ENCODE peak calls at places on chromosome 21, in ten cellular contexts. M is type B pancreatic cell, N is heart left ventricle, S is heart right ventricle, P is omental fat pad, H is IMR-90, D is pancreas, A is lower leg skin, J is HCT116, Y is prostate gland. L is an unnamed sample.

GRCh38 chr21:27713159-27714109 is 746.5 kb upstream of the ADAMTS5 start:
- DNase-seq in M (no peak), N (no peak), S (no peak), P (no peak), H (no peak), D (no peak), A (no peak), J (no peak), Y (peak), L (no peak)

GRCh38 chr21:37266515-37267221 is 466 bp downstream of the VPS26C start:
- DNase-seq in M (peak), N (peak), S (no peak), P (no peak), H (peak), D (peak), A (no peak), J (no peak), Y (no peak), L (no peak)

GRCh38 chr21:34924767-34925425 is 124.2 kb downstream of the RUNX1 start:
- DNase-seq in M (no peak), N (no peak), S (no peak), P (no peak), H (no peak), D (no peak), A (no peak), J (no peak), Y (no peak), L (no peak)

GRCh38 chr21:14275806-14276205 is 59.8 kb downstream of the RBM11 start:
- DNase-seq in M (no peak), N (no peak), S (no peak), P (no peak), H (no peak), D (no peak), A (no peak), J (no peak), Y (no peak), L (no peak)

GRCh38 chr21:25296239-25296638 is 311.0 kb downstream of the MRPL39 start:
- DNase-seq in M (no peak), N (no peak), S (no peak), P (no peak), H (no peak), D (no peak), A (no peak), J (no peak), Y (no peak), L (no peak)

GRCh38 chr21:38804617-38805281 is 980 bp upstream of the ETS2 start:
- DNase-seq in M (no peak), N (peak), S (peak), P (no peak), H (peak), D (peak), A (peak), J (peak), Y (peak), L (no peak)

GRCh38 chr21:27104749-27105439 is 138.0 kb upstream of the ADAMTS5 start:
- DNase-seq in M (no peak), N (no peak), S (no peak), P (no peak), H (peak), D (no peak), A (no peak), J (no peak), Y (no peak), L (no peak)

GRCh38 chr21:26918318-26919065 is 48.4 kb downstream of the ADAMTS5 start:
- DNase-seq in M (no peak), N (no peak), S (no peak), P (no peak), H (peak), D (no peak), A (no peak), J (no peak), Y (no peak), L (no peak)

GRCh38 chr21:43196789-43197188 is 28.0 kb downstream of the CRYAA start:
- DNase-seq in M (peak), N (no peak), S (no peak), P (no peak), H (no peak), D (no peak), A (peak), J (no peak), Y (peak), L (no peak)

GRCh38 chr21:38377165-38378093 is 120.6 kb downstream of the KCNJ15 start:
- DNase-seq in M (no peak), N (no peak), S (no peak), P (no peak), H (no peak), D (no peak), A (no peak), J (no peak), Y (no peak), L (no peak)

GRCh38 chr21:42755031-42755665 is 101.7 kb downstream of the PDE9A start:
- DNase-seq in M (no peak), N (peak), S (no peak), P (no peak), H (no peak), D (no peak), A (no peak), J (no peak), Y (no peak), L (no peak)

GRCh38 chr21:38306833-38307232 is 50.0 kb downstream of the KCNJ15 start:
- DNase-seq in M (no peak), N (no peak), S (no peak), P (no peak), H (peak), D (no peak), A (no peak), J (no peak), Y (no peak), L (no peak)

GRCh38 chr21:32468567-32469175 is 56.2 kb downstream of the EVA1C start:
- DNase-seq in M (no peak), N (no peak), S (no peak), P (no peak), H (no peak), D (no peak), A (peak), J (no peak), Y (no peak), L (no peak)

GRCh38 chr21:33112670-33113596 is 43.0 kb downstream of the OLIG1 start:
- DNase-seq in M (no peak), N (no peak), S (no peak), P (no peak), H (no peak), D (no peak), A (peak), J (no peak), Y (no peak), L (no peak)

GRCh38 chr21:43331962-43332458 is 94.9 kb downstream of the SIK1 start:
- DNase-seq in M (no peak), N (peak), S (peak), P (no peak), H (peak), D (no peak), A (no peak), J (no peak), Y (peak), L (no peak)

GRCh38 chr21:26795866-26796329 is 49.3 kb downstream of the ADAMTS1 start:
- DNase-seq in M (no peak), N (peak), S (peak), P (peak), H (peak), D (no peak), A (no peak), J (no peak), Y (peak), L (no peak)

GRCh38 chr21:27885296-27885711 is 918.4 kb upstream of the ADAMTS5 start:
- DNase-seq in M (no peak), N (peak), S (no peak), P (no peak), H (no peak), D (peak), A (no peak), J (no peak), Y (no peak), L (no peak)

GRCh38 chr21:27831177-27831576 is 864.3 kb upstream of the ADAMTS5 start:
- DNase-seq in M (no peak), N (no peak), S (no peak), P (no peak), H (no peak), D (no peak), A (no peak), J (no peak), Y (no peak), L (no peak)

GRCh38 chr21:37006521-37007291 is at the start of gene RIPPLY3:
- DNase-seq in M (no peak), N (no peak), S (no peak), P (no peak), H (no peak), D (no peak), A (peak), J (no peak), Y (no peak), L (no peak)

GRCh38 chr21:27372381-27372780 is 405.5 kb upstream of the ADAMTS5 start:
- DNase-seq in M (no peak), N (no peak), S (no peak), P (no peak), H (no peak), D (no peak), A (no peak), J (no peak), Y (no peak), L (no peak)

GRCh38 chr21:14243877-14244276 is 27.9 kb downstream of the RBM11 start:
- DNase-seq in M (no peak), N (no peak), S (no peak), P (no peak), H (no peak), D (no peak), A (no peak), J (no peak), Y (no peak), L (no peak)

GRCh38 chr21:36075171-36075570 is 5.3 kb downstream of the CBR1 start:
- DNase-seq in M (no peak), N (no peak), S (no peak), P (no peak), H (no peak), D (no peak), A (no peak), J (no peak), Y (peak), L (no peak)

GRCh38 chr21:14722841-14723483 is 176.8 kb upstream of the SAMSN1 start:
- DNase-seq in M (no peak), N (no peak), S (no peak), P (no peak), H (no peak), D (no peak), A (no peak), J (no peak), Y (no peak), L (no peak)

GRCh38 chr21:34305605-34306235 is 58.1 kb upstream of the KCNE2 start:
- DNase-seq in M (no peak), N (no peak), S (no peak), P (no peak), H (no peak), D (no peak), A (no peak), J (no peak), Y (no peak), L (no peak)

GRCh38 chr21:43012596-43012995 is 38.2 kb downstream of the PKNOX1 start:
- DNase-seq in M (no peak), N (no peak), S (no peak), P (no peak), H (peak), D (no peak), A (no peak), J (no peak), Y (no peak), L (no peak)

GRCh38 chr21:38569733-38570132 is 71.5 kb upstream of the ERG start:
- DNase-seq in M (no peak), N (no peak), S (no peak), P (no peak), H (no peak), D (no peak), A (no peak), J (no peak), Y (no peak), L (no peak)

GRCh38 chr21:31180256-31181088 is 142.2 kb upstream of the KRTAP19-8 start:
- DNase-seq in M (no peak), N (no peak), S (no peak), P (no peak), H (peak), D (no peak), A (no peak), J (peak), Y (no peak), L (no peak)

GRCh38 chr21:20253261-20253660 is 744.9 kb upstream of the NCAM2 start:
- DNase-seq in M (no peak), N (no peak), S (no peak), P (no peak), H (no peak), D (no peak), A (no peak), J (no peak), Y (no peak), L (no peak)

GRCh38 chr21:18478513-18478912 is 74.9 kb upstream of the TMPRSS15 start:
- DNase-seq in M (no peak), N (no peak), S (no peak), P (no peak), H (no peak), D (no peak), A (no peak), J (no peak), Y (no peak), L (no peak)

GRCh38 chr21:22120616-22121266 is 1122.5 kb downstream of the NCAM2 start:
- DNase-seq in M (no peak), N (no peak), S (no peak), P (no peak), H (no peak), D (no peak), A (no peak), J (no peak), Y (no peak), L (no peak)

GRCh38 chr21:19807231-19807630 is 1191.0 kb upstream of the NCAM2 start:
- DNase-seq in M (no peak), N (no peak), S (no peak), P (no peak), H (no peak), D (no peak), A (no peak), J (no peak), Y (no peak), L (no peak)

GRCh38 chr21:26167593-26167992 is 3.0 kb downstream of the APP start:
- DNase-seq in M (no peak), N (no peak), S (no peak), P (no peak), H (no peak), D (no peak), A (no peak), J (no peak), Y (no peak), L (no peak)

DNA sequence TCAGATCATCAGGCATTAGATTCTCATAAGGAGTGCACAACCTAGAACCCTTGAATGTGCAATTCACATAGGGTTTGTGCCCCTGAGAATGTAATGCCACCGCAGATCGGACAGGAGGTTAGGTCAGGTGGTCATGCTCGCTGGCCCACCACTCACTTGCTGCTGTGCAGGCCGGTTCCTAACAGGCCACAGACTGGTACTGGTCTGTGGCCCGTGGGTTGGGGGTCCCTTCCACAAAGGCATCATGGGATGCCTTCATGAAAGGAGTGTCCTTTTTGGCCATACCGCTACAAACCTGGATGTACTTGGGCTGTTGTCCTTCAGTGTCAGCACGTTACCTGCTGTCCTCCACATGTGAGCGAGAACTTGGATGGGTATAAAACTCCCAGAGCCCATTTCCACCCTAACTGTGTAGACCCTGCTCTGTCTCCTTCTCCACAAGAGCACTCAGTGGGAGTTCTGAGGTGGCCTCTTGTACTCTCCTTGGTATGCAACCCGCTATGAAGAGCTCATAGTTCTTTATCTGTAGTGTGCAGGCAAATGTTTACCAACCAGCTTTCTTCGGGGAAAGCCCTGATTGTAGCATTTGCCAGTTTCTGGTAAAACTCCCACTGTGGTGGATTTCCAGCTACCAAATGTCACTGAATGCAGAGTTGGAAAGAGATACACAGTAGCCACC is 41.7 kb upstream of the SLC19A1 start:
- DNase-seq in M (peak), N (no peak), S (no peak), P (peak), H (no peak), D (no peak), A (peak), J (no peak), Y (no peak), L (no peak)
- TF ChIP-seq CTCF in M (no peak), N (no peak), S (no peak), P (no peak), H (no peak), D (no peak), A (no peak), J (no peak), Y (no peak), L (no peak)

GRCh38 chr21:29233611-29234540 is 64.8 kb upstream of the BACH1 start:
- DNase-seq in M (no peak), N (no peak), S (no peak), P (no peak), H (no peak), D (no peak), A (no peak), J (no peak), Y (no peak), L (no peak)

GRCh38 chr21:29231781-29232548 is 66.8 kb upstream of the BACH1 start:
- DNase-seq in M (no peak), N (no peak), S (no peak), P (no peak), H (no peak), D (no peak), A (no peak), J (no peak), Y (no peak), L (no peak)

GRCh38 chr21:29230541-29231275 is 68.0 kb upstream of the BACH1 start:
- DNase-seq in M (no peak), N (no peak), S (no peak), P (no peak), H (no peak), D (no peak), A (no peak), J (no peak), Y (no peak), L (peak)

GRCh38 chr21:29235714-29236197 is 63.0 kb upstream of the BACH1 start:
- DNase-seq in M (no peak), N (no peak), S (no peak), P (no peak), H (no peak), D (no peak), A (no peak), J (no peak), Y (no peak), L (no peak)

DNA sequence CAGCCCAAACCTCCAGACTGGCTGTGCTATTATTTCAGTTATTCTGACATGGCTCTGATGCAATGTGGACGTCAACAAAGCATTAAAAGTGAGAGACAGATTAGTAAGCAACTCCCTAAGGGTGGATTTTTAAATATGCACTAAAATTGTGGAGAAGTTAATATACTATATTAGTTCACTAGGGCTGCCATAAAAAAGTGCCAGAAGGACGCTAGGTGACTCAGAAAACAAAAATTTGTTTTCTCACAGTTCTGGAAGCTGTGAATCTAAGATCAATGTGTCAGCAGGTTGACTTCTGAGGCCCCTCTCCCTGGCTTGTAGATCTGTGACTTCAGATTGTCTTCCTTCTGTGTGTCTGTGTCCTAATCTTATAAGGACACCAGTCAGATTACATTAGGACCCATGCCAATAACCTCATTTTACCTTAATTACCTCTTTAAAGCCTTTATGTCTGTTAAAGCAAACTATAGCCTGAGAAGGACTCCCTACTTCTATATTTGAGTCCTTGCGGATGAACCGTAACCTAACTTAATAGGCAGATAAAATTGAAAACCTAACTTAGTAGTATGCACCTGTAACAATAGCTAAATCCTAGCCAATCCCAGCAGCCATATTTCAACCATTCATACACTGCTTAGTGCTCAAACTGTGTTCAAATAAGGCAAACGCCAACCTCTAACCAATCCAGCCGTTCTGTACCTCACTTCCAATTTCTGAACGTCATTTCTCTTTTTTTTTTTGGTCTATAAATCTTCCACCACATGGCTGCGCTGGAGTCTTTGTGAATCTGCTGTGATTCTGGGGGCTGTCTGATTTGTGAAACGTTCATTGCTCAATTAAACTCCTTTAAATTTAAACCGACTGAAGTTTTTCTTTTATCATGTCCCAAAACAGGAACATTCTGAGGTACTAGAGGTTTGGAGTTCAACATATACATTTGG is 65.9 kb upstream of the BACH1 start:
- DNase-seq in M (no peak), N (no peak), S (no peak), P (no peak), H (peak), D (no peak), A (no peak), J (no peak), Y (no peak), L (peak)
- TF ChIP-seq CTCF in M (no peak), N (peak), S (peak), P (no peak), H (no peak), D (no peak), A (no peak), J (no peak), Y (no peak), L (peak)

DNA sequence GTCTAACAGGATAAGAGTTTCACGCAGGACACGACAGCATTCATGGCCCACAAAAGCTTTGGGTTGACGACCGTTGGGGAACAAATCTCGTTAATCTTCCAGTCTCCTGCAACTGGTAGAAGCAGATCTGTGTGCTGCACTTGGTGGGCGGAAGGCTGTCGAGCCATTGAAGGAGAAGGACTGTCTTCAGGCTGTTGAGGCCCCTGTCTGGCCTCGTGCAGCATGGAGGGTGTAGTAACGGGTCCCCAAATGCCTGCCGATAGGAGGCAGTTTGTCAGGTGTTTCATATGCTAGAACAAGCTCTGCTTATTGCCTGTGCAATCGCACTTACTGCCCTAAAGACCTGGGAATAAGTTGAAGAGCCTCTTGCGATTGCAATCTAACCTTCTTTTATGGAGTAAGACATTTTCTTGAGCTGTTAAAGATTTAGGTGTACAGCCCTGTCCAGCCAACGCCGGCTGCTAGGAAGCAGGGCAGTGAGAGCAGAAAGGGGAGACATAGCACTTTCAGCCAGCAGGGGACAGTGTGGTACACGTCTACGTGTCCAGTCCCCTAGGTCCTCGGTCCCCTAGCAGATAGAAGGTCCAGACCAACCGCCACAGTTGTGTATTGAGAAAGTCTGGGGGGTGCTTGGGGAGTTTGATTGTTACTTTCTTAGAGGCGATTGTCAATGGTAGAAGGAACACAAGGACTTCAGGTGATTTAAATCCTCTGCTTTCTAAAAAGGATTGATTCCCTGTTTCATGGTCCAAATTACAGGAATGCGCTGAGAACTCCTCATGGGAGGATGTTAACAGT is 102.3 kb upstream of the TMPRSS2 start:
- DNase-seq in M (no peak), N (peak), S (peak), P (no peak), H (peak), D (peak), A (peak), J (peak), Y (no peak), L (no peak)
- TF ChIP-seq CTCF in M (peak), N (peak), S (peak), P (no peak), H (peak), D (peak), A (no peak), J (peak), Y (peak), L (peak)

DNA sequence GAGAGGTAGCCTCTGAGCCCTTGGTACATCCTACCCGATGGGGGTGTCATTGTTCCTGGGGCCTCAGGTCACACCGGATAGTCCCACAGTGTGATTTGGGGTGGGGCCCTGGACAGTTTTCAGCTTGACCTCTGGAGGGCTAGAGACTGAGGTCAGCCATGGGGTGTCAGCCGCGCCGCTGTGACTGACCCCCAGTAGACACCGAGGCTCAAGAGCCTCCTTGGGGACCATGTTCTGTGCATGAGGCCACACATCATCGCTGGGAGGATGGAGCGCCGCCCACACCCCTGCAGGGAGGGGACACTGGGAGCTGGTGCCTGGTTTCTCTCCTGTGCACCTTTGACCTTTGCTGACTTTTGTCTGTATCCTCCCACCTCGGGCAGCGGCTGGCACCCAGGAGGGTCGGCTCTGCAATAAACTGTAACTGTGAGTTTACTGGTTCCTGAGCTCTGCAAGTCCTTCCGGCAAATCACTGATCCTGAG is 22.6 kb downstream of the ITGB2 start:
- DNase-seq in M (no peak), N (peak), S (no peak), P (no peak), H (no peak), D (no peak), A (no peak), J (no peak), Y (no peak), L (no peak)
- TF ChIP-seq CTCF in M (no peak), N (no peak), S (no peak), P (no peak), H (no peak), D (no peak), A (no peak), J (no peak), Y (no peak), L (no peak)